ENCODE peak calls at places on chromosomes 11 and 22, in nine cellular contexts. Q is suprapubic skin, K is esophagus muscularis mucosa, G is endothelial cell of umbilical vein, F is K562, U is breast epithelium, M is spleen, E is Panc1, X is HCT116. T is an unnamed sample. For H3K36me3, the result is how much of the 10 kb centered on the place peaks cover.

GRCh38 chr22:21961886-21962654 is 9.4 kb upstream of the PPM1F start:
- DNase-seq in X (no peak), F (no peak), Q (no peak), M (no peak), U (no peak), K (no peak), E (no peak), G (no peak), T (peak)

GRCh38 chr11:131095501-131096185 is 179.4 kb upstream of the SNX19 start:
- DNase-seq in E (no peak), K (peak), X (no peak), F (no peak), G (no peak), M (no peak), Q (no peak), U (no peak), T (no peak)

GRCh38 chr11:86931965-86932332 is 23.2 kb downstream of the FZD4 start:
- DNase-seq in Q (no peak), G (peak), M (no peak), K (no peak), X (no peak), E (no peak), U (no peak), F (peak), T (no peak)

GRCh38 chr11:2751523-2752203 is 51.9 kb upstream of the KCNQ1OT1 start:
- DNase-seq in Q (no peak), X (no peak), E (no peak), F (no peak), K (no peak), M (peak), U (no peak), G (no peak), T (no peak)

GRCh38 chr11:130641884-130642283 is 193.4 kb downstream of the ADAMTS15 start:
- DNase-seq in U (no peak), Q (no peak), M (no peak), G (no peak), K (peak), E (no peak), X (no peak), F (no peak), T (no peak)

GRCh38 chr11:133930767-133931448 is 25.9 kb downstream of the IGSF9B start:
- DNase-seq in M (no peak), F (peak), G (no peak), E (no peak), K (no peak), X (no peak), U (no peak), Q (no peak), T (no peak)

GRCh38 chr11:134464981-134465730 is 53.1 kb upstream of the B3GAT1 start:
- DNase-seq in F (no peak), E (no peak), M (no peak), X (no peak), K (no peak), U (no peak), G (no peak), Q (no peak), T (no peak)

GRCh38 chr11:80593981-80594380 is 1153.2 kb upstream of the TENM4 start:
- DNase-seq in Q (no peak), K (no peak), M (no peak), G (peak), X (no peak), E (peak), F (no peak), U (no peak), T (no peak)

GRCh38 chr22:49297286-49297870 is 530.3 kb downstream of the BRD1 start:
- DNase-seq in K (peak), M (peak), U (peak), F (no peak), X (no peak), Q (peak), E (no peak), G (no peak), T (peak)

GRCh38 chr11:22192642-22193347 is at the start of gene ANO5:
- DNase-seq in K (no peak), F (peak), X (no peak), G (peak), E (no peak), M (peak), U (peak), Q (peak), T (peak)

GRCh38 chr22:46115755-46116490 is 34.4 kb upstream of the PPARA start:
- DNase-seq in E (no peak), K (no peak), U (no peak), X (no peak), M (no peak), G (no peak), F (no peak), Q (no peak), T (no peak)

GRCh38 chr11:75259711-75260110 is 19.1 kb downstream of the TPBGL start:
- DNase-seq in Q (no peak), X (no peak), F (no peak), K (no peak), M (peak), E (no peak), U (no peak), G (peak), T (no peak)

GRCh38 chr11:111801135-111801534 is 34.9 kb upstream of the PPP2R1B start:
- DNase-seq in E (no peak), F (no peak), G (no peak), K (no peak), X (no peak), Q (no peak), U (no peak), M (no peak), T (no peak)

GRCh38 chr22:39514373-39514973 is 5.9 kb upstream of the ATF4 start:
- DNase-seq in U (no peak), Q (peak), G (peak), X (no peak), F (no peak), E (no peak), K (no peak), M (no peak), T (peak)

GRCh38 chr11:95229199-95230053 is 1.6 kb downstream of the SESN3 start:
- DNase-seq in U (no peak), F (no peak), X (no peak), Q (peak), G (peak), M (peak), E (no peak), K (no peak), T (no peak)

GRCh38 chr11:60924110-60924905 is at the start of gene TMEM132A:
- DNase-seq in M (peak), Q (no peak), U (no peak), F (peak), G (peak), K (no peak), E (no peak), X (peak), T (peak)

GRCh38 chr11:122095950-122096942 is 19.8 kb downstream of the BLID start:
- DNase-seq in M (no peak), Q (no peak), E (no peak), X (no peak), U (no peak), F (no peak), K (no peak), G (peak), T (no peak)

GRCh38 chr22:31647516-31647915 is 14.5 kb downstream of the PISD start:
- DNase-seq in E (no peak), X (no peak), U (no peak), Q (no peak), K (no peak), M (no peak), G (peak), F (no peak), T (no peak)

GRCh38 chr11:31643831-31644230 is 134.3 kb downstream of the ELP4 start:
- DNase-seq in K (no peak), M (no peak), U (no peak), G (peak), X (no peak), Q (no peak), F (no peak), E (no peak), T (no peak)

GRCh38 chr11:130165601-130166456 is 6.2 kb downstream of the ST14 start:
- DNase-seq in Q (no peak), X (no peak), F (no peak), M (no peak), E (no peak), G (no peak), K (no peak), U (no peak), T (no peak)

GRCh38 chr11:84234011-84234410 is 947.8 kb upstream of the CCDC90B start:
- DNase-seq in K (no peak), Q (no peak), E (no peak), F (no peak), U (no peak), G (no peak), M (no peak), X (no peak), T (no peak)

GRCh38 chr11:71316701-71317100 is 64.3 kb upstream of the SHANK2 start:
- DNase-seq in F (no peak), K (no peak), U (no peak), G (no peak), E (no peak), X (no peak), M (no peak), Q (no peak), T (no peak)

GRCh38 chr22:45535400-45535799 is 32.7 kb downstream of the FBLN1 start:
- DNase-seq in K (no peak), U (no peak), E (no peak), Q (no peak), G (no peak), X (no peak), F (no peak), M (no peak), T (no peak)

GRCh38 chr22:19641254-19641982 is 72.9 kb upstream of the SEPTIN5 start:
- DNase-seq in E (no peak), K (no peak), X (peak), F (peak), G (peak), M (no peak), Q (peak), U (no peak), T (no peak)

GRCh38 chr11:73516080-73516479 is 81.8 kb downstream of the FAM168A start:
- DNase-seq in K (no peak), U (no peak), Q (no peak), M (no peak), X (no peak), E (no peak), G (no peak), F (no peak), T (no peak)

GRCh38 chr22:20571531-20572007 is 64.2 kb downstream of the MED15 start:
- DNase-seq in G (peak), Q (no peak), M (peak), F (peak), K (no peak), E (peak), U (no peak), X (no peak), T (peak)

GRCh38 chr11:13287026-13287425 is 9.4 kb downstream of the BMAL1 start:
- DNase-seq in E (no peak), K (no peak), U (no peak), G (no peak), Q (no peak), M (no peak), F (no peak), X (no peak), T (no peak)

GRCh38 chr11:58994171-58994570 is 54.9 kb downstream of the GLYATL1 start:
- DNase-seq in F (no peak), G (no peak), E (no peak), U (no peak), M (no peak), K (no peak), Q (no peak), X (no peak), T (no peak)

GRCh38 chr22:22884888-22885840 is 2.5 kb upstream of the IGLL5 start:
- DNase-seq in Q (peak), K (no peak), F (no peak), G (no peak), M (peak), U (peak), X (no peak), E (no peak), T (no peak)

GRCh38 chr11:28976801-28977145 is 868.6 kb downstream of the METTL15 start:
- DNase-seq in K (no peak), G (no peak), X (no peak), M (no peak), E (no peak), Q (no peak), F (no peak), U (no peak), T (no peak)

GRCh38 chr11:8081591-8082021 is 595 bp downstream of the TUB start:
- DNase-seq in Q (no peak), F (no peak), E (no peak), G (peak), M (peak), X (no peak), U (no peak), K (no peak), T (no peak)

GRCh38 chr11:72821221-72821919 is 7.2 kb downstream of the ATG16L2 start:
- DNase-seq in E (no peak), K (no peak), X (no peak), U (no peak), G (no peak), M (no peak), Q (no peak), F (no peak), T (peak)

GRCh38 chr22:24427500-24428164 is at the start of gene ADORA2A:
- DNase-seq in F (no peak), U (no peak), X (no peak), E (no peak), M (peak), Q (no peak), K (no peak), G (no peak), T (peak)

GRCh38 chr22:25221790-25222189 is 2.4 kb downstream of the CRYBB2 start:
- DNase-seq in E (no peak), U (no peak), M (no peak), X (no peak), F (no peak), G (no peak), Q (no peak), K (no peak), T (no peak)

GRCh38 chr22:48886604-48887393 is 940.9 kb downstream of the BRD1 start:
- DNase-seq in G (no peak), E (no peak), K (no peak), Q (peak), F (no peak), M (peak), U (no peak), X (no peak), T (no peak)

DNA sequence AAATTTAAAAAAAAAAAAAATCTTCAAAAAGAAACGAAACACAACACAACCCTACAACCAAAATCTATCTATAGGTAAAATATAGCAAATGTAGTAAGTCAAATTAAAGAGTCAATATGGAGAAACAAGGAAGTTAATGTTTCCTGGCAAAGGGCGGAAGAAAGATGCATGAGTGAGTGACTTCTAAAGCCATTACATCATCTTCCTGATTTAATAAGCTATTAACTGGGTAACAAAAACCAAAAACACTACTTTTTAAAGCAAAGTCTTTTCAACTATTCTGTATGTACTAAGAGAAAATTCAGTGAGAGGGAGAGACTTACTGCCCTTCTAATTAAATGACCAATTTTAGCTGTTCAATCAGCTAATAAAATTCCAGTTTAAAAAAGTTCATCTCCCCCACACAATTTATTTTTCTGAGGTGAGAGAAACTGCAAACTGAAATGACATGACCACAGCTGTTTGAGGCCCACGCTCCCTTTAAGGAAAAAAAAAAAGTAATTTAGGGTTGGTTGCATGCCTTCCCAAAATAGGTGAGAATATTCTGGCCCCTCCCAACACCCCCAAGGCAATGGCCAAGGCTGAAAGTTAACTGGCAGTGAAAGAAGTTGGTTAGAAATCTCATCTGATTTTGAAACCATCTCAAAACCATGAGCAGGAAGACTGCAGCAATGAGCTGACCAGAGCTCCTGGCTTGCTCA is 5.9 kb downstream of the SF1 start:
- DNase-seq in U (no peak), F (no peak), K (no peak), Q (no peak), E (no peak), G (peak), M (no peak), X (no peak), T (no peak)
- H3K36me3 ChIP-seq in U (under half), F (half or more), K (half or more), Q (half or more), E (half or more), G (half or more), M (half or more), X (half or more), T (half or more)

GRCh38 chr11:126391286-126391954 is 35.9 kb downstream of the ST3GAL4 start:
- DNase-seq in M (peak), X (no peak), K (no peak), E (no peak), G (no peak), Q (no peak), F (no peak), U (no peak), T (no peak)
- TF ChIP-seq POLR2AphosphoS5 in M (no peak), X (no peak), K (no peak), E (no peak), G (no peak), Q (no peak), F (no peak), U (no peak), T (no peak)

GRCh38 chr11:30125461-30125860 is 105.4 kb upstream of the FSHB start:
- DNase-seq in M (no peak), K (no peak), Q (no peak), U (no peak), E (no peak), G (no peak), F (no peak), X (no peak), T (no peak)
- H3K36me3 ChIP-seq in M (under half), K (under half), Q (under half), U (under half), E (under half), G (under half), F (under half), X (under half), T (under half)

GRCh38 chr11:114027396-114027795 is 32.1 kb upstream of the ZBTB16 start:
- DNase-seq in U (no peak), G (no peak), X (no peak), Q (no peak), M (no peak), E (no peak), F (no peak), K (no peak), T (no peak)

GRCh38 chr11:114033572-114033971 is 25.9 kb upstream of the ZBTB16 start:
- DNase-seq in Q (no peak), M (no peak), E (no peak), U (no peak), X (no peak), G (no peak), K (no peak), F (no peak), T (no peak)

GRCh38 chr11:114027941-114028340 is 31.6 kb upstream of the ZBTB16 start:
- DNase-seq in M (no peak), U (no peak), E (no peak), Q (no peak), X (no peak), K (no peak), G (no peak), F (no peak), T (no peak)

GRCh38 chr11:114034956-114035355 is 24.6 kb upstream of the ZBTB16 start:
- DNase-seq in G (no peak), E (no peak), Q (no peak), U (no peak), X (no peak), K (no peak), M (no peak), F (no peak), T (no peak)

DNA sequence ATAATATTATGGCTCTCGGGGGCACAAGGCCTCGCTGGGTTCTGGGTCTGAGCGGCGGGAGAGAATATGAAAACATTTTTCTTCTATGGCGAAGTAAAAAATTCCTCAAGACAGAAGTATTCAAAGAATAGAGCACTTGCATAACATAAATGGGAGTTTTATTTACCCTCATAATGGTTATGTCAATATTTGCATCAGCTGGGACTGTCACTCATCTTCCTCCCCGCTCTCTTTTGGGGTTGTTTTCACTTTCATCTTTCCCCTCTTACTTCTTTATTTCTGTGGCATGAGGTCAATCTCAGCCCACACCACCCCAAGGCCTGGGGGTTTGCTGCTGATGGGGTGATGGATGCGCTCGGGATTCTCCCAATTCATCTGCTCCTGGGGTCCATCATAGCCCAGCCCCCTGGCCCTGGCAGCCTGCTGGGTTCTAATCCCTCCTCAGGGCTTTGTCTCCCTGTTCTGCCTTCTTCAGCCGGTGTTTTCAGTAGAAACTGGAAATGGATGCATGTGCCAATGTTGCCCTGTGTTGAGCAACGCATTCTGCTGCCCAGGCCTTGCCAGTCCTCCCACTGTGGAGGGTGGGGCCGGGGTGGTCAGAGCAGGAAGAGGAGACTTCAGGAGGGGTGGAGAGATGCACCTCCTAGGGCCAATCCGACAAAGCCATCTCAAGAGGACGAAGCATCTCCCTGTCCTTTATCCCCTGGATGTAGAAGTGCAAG is 27.8 kb upstream of the ZBTB16 start:
- DNase-seq in K (no peak), Q (no peak), F (no peak), M (no peak), E (no peak), X (no peak), G (no peak), U (no peak), T (no peak)
- TF ChIP-seq POLR2AphosphoS5 in K (no peak), Q (no peak), F (no peak), M (no peak), E (no peak), X (no peak), G (no peak), U (no peak), T (no peak)

DNA sequence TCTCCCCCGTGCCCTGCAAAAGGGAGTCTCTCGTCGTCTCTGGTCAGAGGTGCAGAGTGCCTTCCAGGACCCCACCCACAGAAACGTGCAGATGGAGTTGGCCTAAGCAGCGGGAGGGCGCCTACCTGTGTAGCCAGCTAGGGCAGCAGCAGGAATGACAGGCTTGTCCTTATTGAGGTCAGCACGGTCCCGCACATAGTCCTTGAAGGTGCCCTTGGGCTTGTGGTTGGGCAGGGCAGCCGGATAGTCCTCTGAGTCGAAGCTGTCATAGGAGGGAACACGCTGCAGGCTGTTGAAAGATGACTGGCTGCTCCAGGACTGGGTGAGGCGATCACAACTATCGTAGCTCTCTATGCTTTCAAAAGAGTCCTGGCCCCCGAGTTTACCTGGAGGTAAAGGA is 107.3 kb downstream of the ETS1 start:
- DNase-seq in F (no peak), Q (no peak), K (no peak), X (no peak), U (peak), M (no peak), E (no peak), G (no peak), T (no peak)
- H3K36me3 ChIP-seq in F (under half), Q (under half), K (under half), X (under half), U (under half), M (half or more), E (under half), G (under half), T (half or more)

GRCh38 chr11:76445122-76446084 is 585 bp downstream of the EMSY start:
- DNase-seq in M (peak), E (peak), X (peak), U (peak), Q (peak), K (peak), F (peak), G (peak), T (peak)
- TF ChIP-seq POLR2AphosphoS5 in M (peak), E (peak), X (peak), U (peak), Q (no peak), K (peak), F (peak), G (peak), T (peak)

T was measured in stomach.